ENCODE peak calls at places on chromosomes 6 and 20, in six cellular contexts. A is DND-41, F is AG04450, L is AG10803, G is BE2C, T is dorsolateral prefrontal cortex. J is an unnamed sample.

GRCh38 chr6:166307082-166307980 is 861 bp downstream of the PRR18 start:
- DNase-seq in G (peak), L (no peak), A (no peak), F (no peak), T (no peak), J (peak)

GRCh38 chr20:21076073-21076472 is 30.1 kb downstream of the LINC00237 start:
- DNase-seq in G (no peak), F (no peak), L (no peak), T (no peak), A (no peak), J (no peak)

GRCh38 chr20:7094438-7094997 is 327.0 kb downstream of the BMP2 start:
- DNase-seq in T (no peak), A (peak), F (no peak), L (no peak), G (peak), J (peak)

GRCh38 chr20:14178952-14179351 is 158.5 kb downstream of the FLRT3 start:
- DNase-seq in G (no peak), T (no peak), A (no peak), F (no peak), L (no peak), J (peak)

GRCh38 chr20:36573798-36574277 is 441 bp downstream of the TGIF2 start:
- DNase-seq in T (no peak), A (peak), L (no peak), G (no peak), F (no peak), J (no peak)

GRCh38 chr20:63947638-63948456 is 8.4 kb downstream of the UCKL1 start:
- DNase-seq in G (no peak), F (no peak), A (peak), T (no peak), L (no peak), J (no peak)

GRCh38 chr6:83257791-83258190 is 64.6 kb downstream of the RWDD2A start:
- DNase-seq in A (no peak), T (no peak), G (no peak), F (no peak), L (no peak), J (no peak)

GRCh38 chr6:156917213-156917612 is 140.0 kb downstream of the ARID1B start:
- DNase-seq in L (no peak), T (no peak), A (no peak), G (no peak), F (no peak), J (peak)

GRCh38 chr20:59822291-59823029 is 111.0 kb downstream of the SYCP2 start:
- DNase-seq in T (no peak), A (no peak), F (no peak), L (no peak), G (no peak), J (no peak)

GRCh38 chr6:170308761-170309160 is 2.2 kb downstream of the FAM120B start:
- DNase-seq in L (no peak), T (no peak), F (no peak), G (no peak), A (no peak), J (no peak)

GRCh38 chr20:57323034-57323433 is 6.6 kb upstream of the SPO11 start:
- DNase-seq in T (no peak), A (no peak), G (no peak), L (peak), F (no peak), J (peak)

GRCh38 chr6:148969679-148970078 is 222.8 kb downstream of the UST start:
- DNase-seq in G (no peak), F (peak), L (peak), A (no peak), T (no peak), J (peak)

GRCh38 chr20:58864346-58864745 is 11.8 kb downstream of the GNAS start:
- DNase-seq in F (no peak), G (no peak), T (no peak), L (no peak), A (no peak), J (no peak)

GRCh38 chr20:1038205-1038604 is 36.1 kb upstream of the RSPO4 start:
- DNase-seq in F (no peak), L (no peak), G (no peak), A (no peak), T (no peak), J (no peak)

GRCh38 chr6:100366419-100366818 is 98.3 kb downstream of the SIM1 start:
- DNase-seq in L (peak), T (no peak), F (no peak), A (no peak), G (no peak), J (peak)

GRCh38 chr20:20697325-20697845 is 15.1 kb downstream of the RALGAPA2 start:
- DNase-seq in G (no peak), F (no peak), T (no peak), A (no peak), L (no peak), J (no peak)

GRCh38 chr20:13331536-13331935 is 110.5 kb downstream of the ISM1 start:
- DNase-seq in F (no peak), T (no peak), G (no peak), L (no peak), A (no peak), J (no peak)

GRCh38 chr20:38395165-38395564 is 40.0 kb downstream of the SNHG17 start:
- DNase-seq in G (no peak), F (no peak), L (peak), T (no peak), A (no peak), J (peak)

GRCh38 chr6:12958052-12958706 is 241.6 kb downstream of the PHACTR1 start:
- DNase-seq in F (no peak), G (no peak), T (no peak), L (peak), A (no peak), J (no peak)

GRCh38 chr6:113630365-113630737 is 226.8 kb upstream of the MARCKS start:
- DNase-seq in F (no peak), A (no peak), G (no peak), T (no peak), L (peak), J (peak)

GRCh38 chr6:147546501-147547368 is 38.2 kb downstream of the SAMD5 start:
- DNase-seq in A (no peak), T (no peak), G (no peak), F (no peak), L (no peak), J (no peak)

GRCh38 chr6:113329942-113330897 is 526.9 kb upstream of the MARCKS start:
- DNase-seq in T (no peak), F (no peak), A (no peak), G (no peak), L (no peak), J (no peak)

GRCh38 chr6:40427196-40427595 is 160.0 kb downstream of the LRFN2 start:
- DNase-seq in F (no peak), L (no peak), A (no peak), G (no peak), T (no peak), J (no peak)

GRCh38 chr6:3844097-3844463 is 5.1 kb upstream of the FAM50B start:
- DNase-seq in G (no peak), L (peak), F (no peak), A (no peak), T (no peak), J (peak)

GRCh38 chr6:9039258-9039657 is 603.9 kb upstream of the SLC35B3 start:
- DNase-seq in A (no peak), F (no peak), G (no peak), T (no peak), L (no peak), J (no peak)

GRCh38 chr6:26216886-26217713 is 129.9 kb downstream of the HFE start:
- DNase-seq in L (peak), G (peak), F (no peak), A (peak), T (peak), J (peak)

GRCh38 chr6:26221186-26221585 is 134.0 kb downstream of the HFE start:
- DNase-seq in L (no peak), A (no peak), G (no peak), F (no peak), T (no peak), J (no peak)

GRCh38 chr6:26220353-26220970 is 133.2 kb downstream of the HFE start:
- DNase-seq in L (no peak), A (no peak), T (no peak), F (no peak), G (no peak), J (no peak)

GRCh38 chr6:26217714-26218075 is 130.5 kb downstream of the HFE start:
- DNase-seq in T (no peak), G (no peak), F (no peak), L (no peak), A (peak), J (no peak)

GRCh38 chr6:26218824-26219223 is 131.6 kb downstream of the HFE start:
- DNase-seq in T (no peak), G (no peak), L (no peak), A (no peak), F (no peak), J (no peak)
- H3K4me3 ChIP-seq in T (no peak), G (no peak), L (no peak), A (no peak), F (no peak), J (no peak)

DNA sequence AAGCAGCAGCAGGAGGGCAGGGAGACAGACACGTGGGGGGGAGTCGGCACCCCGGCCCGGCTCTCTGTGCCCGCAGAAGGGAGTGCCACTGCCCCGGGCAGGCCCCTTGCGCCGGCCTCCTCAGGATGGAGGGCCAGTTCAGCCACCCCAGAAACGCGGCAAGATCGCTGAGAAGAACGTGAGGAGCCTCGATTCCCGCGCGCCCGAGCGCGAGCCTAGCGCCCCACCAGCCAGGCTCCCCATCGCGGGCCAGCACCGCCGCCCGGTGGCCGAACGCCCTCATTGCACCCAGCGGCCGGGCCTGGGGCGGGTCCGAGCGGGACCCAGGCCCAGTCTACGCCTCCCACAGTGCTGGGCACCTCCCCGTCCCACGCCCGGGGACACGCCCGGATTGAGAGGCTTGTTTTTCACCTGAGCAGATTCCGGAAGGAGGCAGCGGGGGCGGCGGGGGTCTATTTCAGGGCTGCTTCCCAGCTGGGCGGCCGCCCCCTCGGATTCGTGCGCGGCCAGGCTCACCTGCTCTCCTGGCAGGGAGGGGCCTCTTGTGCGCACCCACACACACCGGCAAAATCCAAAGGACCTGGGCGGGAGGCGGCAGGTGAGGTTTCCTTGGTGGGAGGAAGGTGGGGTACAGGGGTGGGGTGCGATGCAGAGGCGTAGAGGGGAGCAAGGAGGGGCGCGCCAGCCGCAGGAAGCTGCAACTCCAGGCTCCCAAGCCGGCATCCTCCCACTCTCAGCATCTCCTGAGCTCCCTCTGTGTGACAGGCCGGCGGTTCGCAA is 9.0 kb upstream of the GRM4 start:
- DNase-seq in G (peak), L (peak), A (peak), F (no peak), T (peak), J (peak)
- TF ChIP-seq CTCF in G (peak), L (peak), A (peak), F (peak), T (peak), J (peak)

DNA sequence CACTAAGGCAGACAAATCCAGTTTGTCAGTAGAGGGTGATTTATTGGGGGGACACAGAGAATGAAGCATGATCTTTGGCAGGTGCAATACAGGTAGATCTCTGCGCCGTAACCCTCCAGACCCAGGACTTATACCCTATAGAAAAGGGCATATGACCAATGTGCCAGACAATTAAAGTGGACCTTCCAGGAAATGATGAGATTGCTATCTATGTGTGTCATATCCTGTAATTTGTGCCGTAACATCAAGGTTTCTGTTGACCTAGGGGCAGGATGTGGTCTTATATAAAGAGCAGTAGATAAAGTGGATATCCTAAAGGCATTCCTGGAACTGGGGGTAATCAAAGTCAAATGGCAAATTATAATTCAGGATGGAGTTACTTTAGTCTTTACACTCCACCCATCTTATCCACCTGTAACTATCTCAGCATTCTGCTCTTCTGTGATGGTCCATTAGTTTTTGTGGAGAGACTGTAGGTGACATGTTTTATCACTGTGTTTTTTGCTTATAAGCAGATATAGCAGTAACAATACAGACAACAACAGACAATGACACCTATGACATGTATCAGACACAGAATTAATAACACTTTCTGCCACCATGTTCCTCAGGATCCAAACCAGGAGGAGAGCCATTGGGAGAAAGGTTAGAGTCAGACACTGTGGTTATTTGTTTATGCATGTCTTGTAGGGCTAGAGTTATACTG is 43.1 kb upstream of the ZNF337 start:
- DNase-seq in G (no peak), L (no peak), F (no peak), T (no peak), A (no peak), J (peak)
- H3K4me3 ChIP-seq in G (no peak), L (no peak), F (no peak), T (no peak), A (no peak), J (no peak)

GRCh38 chr6:69719602-69720193 is 77.1 kb downstream of the LMBRD1 start:
- DNase-seq in G (peak), L (peak), F (no peak), T (no peak), A (no peak), J (peak)
- TF ChIP-seq CTCF in G (peak), L (peak), F (peak), T (no peak), A (peak), J (peak)